ENCODE peak calls at places on chromosomes 6 and 20, in ten cellular contexts. O is A549, U is sigmoid colon, J is body of pancreas, X is ovary, L is tibial nerve, H is heart left ventricle, M is uterus, I is right lobe of liver, B is HCT116. Q is an unnamed sample. For H3K4me1, the result is how much of the 10 kb centered on the place peaks cover.

GRCh38 chr6:28940294-28940858 is 16.6 kb upstream of the TRIM27 start:
- DNase-seq in O (peak), I (no peak), B (no peak), L (no peak), X (peak), J (peak), H (no peak), U (peak), M (peak), Q (peak)

GRCh38 chr20:5362771-5363170 is 46.0 kb upstream of the PROKR2 start:
- DNase-seq in J (no peak), U (no peak), B (no peak), H (no peak), I (no peak), M (no peak), X (no peak), L (no peak), O (no peak), Q (no peak)

GRCh38 chr6:51968265-51968664 is 119.1 kb downstream of the PKHD1 start:
- DNase-seq in J (no peak), L (no peak), O (no peak), B (no peak), X (no peak), M (no peak), I (no peak), H (no peak), U (no peak), Q (no peak)

GRCh38 chr6:20952605-20953004 is 418.3 kb downstream of the CDKAL1 start:
- DNase-seq in J (no peak), X (no peak), I (no peak), O (no peak), M (no peak), L (no peak), U (no peak), H (no peak), B (peak), Q (no peak)

GRCh38 chr6:72911463-72912153 is 289.7 kb downstream of the KCNQ5 start:
- DNase-seq in L (no peak), I (no peak), M (no peak), O (no peak), U (no peak), J (no peak), H (no peak), B (no peak), X (no peak), Q (no peak)

GRCh38 chr6:15184441-15184861 is 61.4 kb upstream of the JARID2 start:
- DNase-seq in B (no peak), X (no peak), H (no peak), M (no peak), O (no peak), I (no peak), J (no peak), U (no peak), L (no peak), Q (no peak)

GRCh38 chr6:150252714-150253444 is 110.0 kb downstream of the PPP1R14C start:
- DNase-seq in I (no peak), B (peak), J (no peak), O (no peak), X (no peak), U (no peak), M (no peak), H (no peak), L (no peak), Q (no peak)

GRCh38 chr20:32019156-32019510 is 8.9 kb downstream of the CCM2L start:
- DNase-seq in B (no peak), H (no peak), U (no peak), X (no peak), L (no peak), I (no peak), O (peak), M (no peak), J (no peak), Q (no peak)

GRCh38 chr6:143620461-143620860 is 57.3 kb upstream of the PHACTR2 start:
- DNase-seq in H (no peak), B (no peak), L (no peak), J (no peak), X (no peak), U (no peak), I (no peak), O (no peak), M (no peak), Q (no peak)

GRCh38 chr20:38631155-38632022 is 29.8 kb downstream of the ARHGAP40 start:
- DNase-seq in J (no peak), U (no peak), I (no peak), X (no peak), B (no peak), H (no peak), M (no peak), L (no peak), O (no peak), Q (no peak)

GRCh38 chr6:168216741-168217140 is 102.8 kb downstream of the DACT2 start:
- DNase-seq in J (no peak), L (no peak), B (no peak), O (no peak), U (no peak), X (no peak), H (no peak), M (no peak), I (no peak), Q (no peak)

GRCh38 chr6:161268526-161269210 is 5.2 kb downstream of the AGPAT4 start:
- DNase-seq in M (no peak), B (no peak), U (peak), L (no peak), I (no peak), J (no peak), H (no peak), X (no peak), O (no peak), Q (no peak)

GRCh38 chr6:161076211-161076677 is 84.7 kb downstream of the MAP3K4 start:
- DNase-seq in H (no peak), U (no peak), O (no peak), I (no peak), M (no peak), B (no peak), J (no peak), L (no peak), X (no peak), Q (no peak)

GRCh38 chr6:12709556-12709955 is 7.0 kb upstream of the PHACTR1 start:
- DNase-seq in L (no peak), M (no peak), B (no peak), J (no peak), X (no peak), I (no peak), H (no peak), U (no peak), O (no peak), Q (no peak)

GRCh38 chr20:21048841-21049273 is 57.3 kb downstream of the LINC00237 start:
- DNase-seq in J (no peak), H (no peak), I (peak), U (no peak), O (peak), L (no peak), M (no peak), X (no peak), B (peak), Q (peak)

GRCh38 chr20:43820742-43821330 is 93.8 kb upstream of the TOX2 start:
- DNase-seq in X (no peak), M (no peak), L (no peak), O (no peak), U (peak), H (no peak), J (no peak), I (peak), B (no peak), Q (no peak)

GRCh38 chr6:35091353-35092083 is 49.6 kb downstream of the TCP11 start:
- DNase-seq in J (no peak), B (no peak), U (peak), O (no peak), I (no peak), M (no peak), X (no peak), L (no peak), H (no peak), Q (no peak)

GRCh38 chr6:148747145-148747492 is 289 bp downstream of the UST start:
- DNase-seq in X (peak), J (peak), L (peak), U (peak), I (peak), H (peak), M (peak), B (no peak), O (no peak), Q (peak)

GRCh38 chr6:25537349-25538018 is 114.5 kb upstream of the SCGN start:
- DNase-seq in U (no peak), M (peak), I (no peak), B (no peak), L (no peak), J (no peak), X (no peak), O (no peak), H (no peak), Q (no peak)

GRCh38 chr6:25541228-25541627 is 110.8 kb upstream of the SCGN start:
- DNase-seq in B (no peak), J (no peak), I (no peak), U (no peak), X (no peak), O (no peak), H (no peak), M (no peak), L (no peak), Q (no peak)

DNA sequence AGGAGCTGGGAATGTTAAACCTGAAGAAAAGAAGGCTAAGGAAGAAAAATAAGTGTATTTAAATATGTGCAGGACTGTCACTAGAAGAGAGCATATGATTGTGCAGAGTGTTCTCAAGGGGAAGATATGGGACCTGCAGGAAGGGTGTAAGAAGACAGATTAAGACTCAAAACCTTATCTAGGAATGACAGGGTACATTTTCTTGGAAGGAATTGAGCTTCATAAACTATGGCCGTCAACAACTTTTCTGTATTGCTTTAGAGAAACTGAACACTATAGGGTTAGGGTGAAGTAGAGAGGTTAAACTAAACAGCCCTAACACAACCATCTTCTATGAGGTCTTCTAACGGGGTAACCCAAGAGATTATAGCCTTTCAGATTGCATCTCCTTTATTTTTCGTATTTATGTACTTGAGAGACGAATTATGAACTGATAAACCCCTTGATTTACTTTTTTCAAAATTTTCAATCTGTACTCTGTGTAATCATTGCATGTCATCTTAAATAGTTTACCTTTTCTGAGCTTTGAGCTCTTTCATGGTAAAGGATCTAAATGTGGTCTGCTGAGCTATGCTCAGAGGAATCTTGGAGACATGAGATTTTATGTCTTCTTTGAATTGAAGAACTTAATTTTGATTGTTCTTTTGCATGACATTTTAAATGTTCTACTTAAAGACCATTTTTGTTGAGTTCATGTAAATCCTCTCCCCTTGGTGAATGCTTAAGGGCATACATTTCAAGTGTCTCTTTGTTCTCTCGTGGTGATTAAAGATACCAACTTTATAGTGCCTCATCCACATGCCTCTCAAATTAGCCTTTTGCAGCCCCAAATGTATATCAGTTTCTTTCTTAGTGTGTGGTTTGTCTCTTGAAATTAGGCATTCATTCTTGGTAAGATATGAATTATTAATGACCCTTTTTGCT is 116.5 kb upstream of the SCGN start:
- DNase-seq in U (no peak), B (no peak), L (no peak), H (no peak), X (no peak), J (no peak), M (no peak), I (no peak), O (no peak), Q (no peak)
- TF ChIP-seq POLR2A in U (no peak), B (no peak), L (no peak), H (no peak), X (no peak), J (no peak), M (no peak), I (no peak), O (no peak), Q (no peak)

DNA sequence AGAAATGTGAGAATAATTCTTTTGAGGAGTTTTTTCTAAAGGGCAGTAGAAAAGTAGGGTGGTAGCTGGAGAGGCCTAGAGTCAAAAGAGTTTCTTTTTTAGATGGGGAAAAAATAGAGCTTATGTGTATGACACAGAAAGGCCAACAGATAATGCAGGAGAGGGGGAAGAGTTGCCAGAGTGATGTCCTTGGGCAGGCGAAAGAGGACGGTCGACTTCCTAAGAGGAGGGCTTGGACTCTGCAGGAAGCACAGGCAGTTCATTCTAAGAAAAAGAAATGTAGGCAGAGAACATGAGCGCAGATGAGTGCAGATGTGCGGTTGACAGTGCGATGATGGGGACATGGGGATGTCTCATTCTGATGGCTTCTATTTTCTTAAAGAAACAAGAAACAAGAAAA is 68.9 kb downstream of the PAK5 start:
- DNase-seq in L (no peak), I (no peak), H (no peak), M (no peak), J (no peak), X (no peak), B (no peak), O (no peak), U (no peak), Q (no peak)
- H3K4me1 ChIP-seq in L (under half), I (under half), H (under half), M (under half), J (under half), X (under half), B (under half), O (under half), U (under half), Q (under half)

GRCh38 chr6:18367371-18367770 is 19.8 kb upstream of the RNF144B start:
- DNase-seq in H (no peak), U (no peak), I (no peak), X (no peak), L (no peak), B (no peak), J (no peak), M (no peak), O (no peak), Q (no peak)

GRCh38 chr6:18368277-18369105 is 18.7 kb upstream of the RNF144B start:
- DNase-seq in M (no peak), O (no peak), X (no peak), B (no peak), J (no peak), U (no peak), L (no peak), H (no peak), I (no peak), Q (no peak)

GRCh38 chr6:18371576-18371975 is 15.6 kb upstream of the RNF144B start:
- DNase-seq in H (no peak), J (no peak), B (no peak), I (no peak), O (no peak), X (no peak), U (no peak), L (no peak), M (no peak), Q (no peak)

GRCh38 chr6:18371010-18371409 is 16.1 kb upstream of the RNF144B start:
- DNase-seq in O (no peak), B (no peak), X (no peak), U (no peak), H (no peak), J (no peak), M (no peak), I (no peak), L (no peak), Q (no peak)
- TF ChIP-seq POLR2A in O (no peak), B (no peak), X (no peak), U (no peak), H (no peak), J (no peak), M (no peak), I (no peak), L (no peak), Q (no peak)

DNA sequence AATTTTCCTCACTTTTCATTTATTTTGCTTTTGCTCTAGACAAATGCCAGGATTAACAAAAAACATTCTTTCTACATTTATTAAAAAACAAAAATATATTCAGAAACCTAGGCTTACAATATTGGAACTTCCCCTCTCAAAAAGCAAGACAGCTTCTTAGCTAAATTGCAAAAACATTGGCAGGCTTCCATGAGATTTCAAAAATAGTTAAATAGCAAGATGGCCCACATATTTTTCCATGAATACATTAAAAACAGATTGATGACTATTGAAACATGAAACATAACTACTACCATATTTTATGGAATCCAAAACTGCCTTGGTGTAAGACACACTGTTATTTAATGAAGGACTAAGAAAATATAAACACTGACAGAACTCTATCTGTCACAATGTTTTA is 92.0 kb downstream of the LY86 start:
- DNase-seq in X (no peak), O (no peak), U (no peak), H (no peak), L (no peak), M (no peak), B (no peak), I (no peak), J (no peak), Q (no peak)
- H3K4me1 ChIP-seq in X (under half), O (under half), U (under half), H (under half), L (under half), M (under half), B (under half), I (under half), J (half or more), Q (under half)

GRCh38 chr20:23629017-23629541 is 8.7 kb downstream of the CST3 start:
- DNase-seq in L (peak), H (no peak), M (no peak), O (peak), U (no peak), X (peak), I (no peak), J (no peak), B (peak), Q (no peak)
- TF ChIP-seq POLR2A in L (no peak), H (peak), M (no peak), O (no peak), U (no peak), X (no peak), I (no peak), J (no peak), B (no peak), Q (no peak)

GRCh38 chr6:107179004-107179403 is 63.7 kb upstream of the BEND3 start:
- DNase-seq in O (peak), U (no peak), H (no peak), M (no peak), B (peak), J (no peak), I (no peak), X (no peak), L (no peak), Q (no peak)
- H3K4me1 ChIP-seq in O (under half), U (under half), H (under half), M (under half), B (under half), J (under half), I (under half), X (under half), L (under half), Q (under half)